ENCODE peak calls at places on chromosomes 4 and X, in nine cellular contexts. E is cardiac fibroblast, V is Peyer's patch, R is psoas muscle, Y is GM23338, B is HFF-Myc, C is body of pancreas, W is fibroblast of mammary gland, G is heart right ventricle. I is an unnamed sample.
A peak's percentile ranks its signal among the peaks of the same experiment; 100 is the strongest.

GRCh38 chrX:123731258-123731986 is 1.4 kb downstream of the THOC2 start:
- DNase-seq in E (peak; percentile 40), V (peak; percentile 40), R (no peak), Y (peak; percentile 18), B (no peak), C (no peak), W (peak; percentile 35), G (no peak), I (no peak)

GRCh38 chr4:106369456-106370060 is 980 bp upstream of the GIMD1 start:
- DNase-seq in E (peak; percentile 83), V (no peak), R (no peak), Y (peak; percentile 83), B (peak; percentile 75), C (peak; percentile 11), W (peak; percentile 88), G (peak; percentile 11), I (peak; percentile 33)

GRCh38 chrX:133402830-133403625 is 12.3 kb downstream of the GPC4 start:
- DNase-seq in E (no peak), V (no peak), R (no peak), Y (no peak), B (no peak), C (no peak), W (no peak), G (no peak), I (no peak)

GRCh38 chrX:130204647-130205046 is 32.9 kb downstream of the RAB33A start:
- DNase-seq in E (no peak), V (no peak), R (no peak), Y (no peak), B (no peak), C (no peak), W (no peak), G (no peak), I (no peak)

GRCh38 chr4:99624141-99624719 is 33.4 kb downstream of the C4orf54 start:
- DNase-seq in E (no peak), V (no peak), R (no peak), Y (peak; percentile 27), B (no peak), C (no peak), W (peak; percentile 4), G (no peak), I (peak; percentile 31)

GRCh38 chrX:3181846-3182245 is 140.6 kb downstream of the ARSF start:
- DNase-seq in E (no peak), V (no peak), R (no peak), Y (no peak), B (no peak), C (no peak), W (no peak), G (no peak), I (no peak)

GRCh38 chr4:44319129-44319528 is 129.5 kb downstream of the KCTD8 start:
- DNase-seq in E (no peak), V (no peak), R (no peak), Y (no peak), B (no peak), C (no peak), W (no peak), G (no peak), I (no peak)

GRCh38 chr4:185730387-185730786 is 81.6 kb downstream of the SORBS2 start:
- DNase-seq in E (peak; percentile 64), V (no peak), R (no peak), Y (peak; percentile 55), B (no peak), C (no peak), W (peak; percentile 50), G (no peak), I (no peak)

GRCh38 chrX:153688071-153688470 is 345 bp downstream of the SLC6A8 start:
- DNase-seq in E (no peak), V (no peak), R (peak; percentile 11), Y (no peak), B (no peak), C (no peak), W (no peak), G (no peak), I (no peak)

GRCh38 chr4:145525291-145525740 is 43.7 kb downstream of the SMAD1 start:
- DNase-seq in E (no peak), V (no peak), R (no peak), Y (no peak), B (no peak), C (no peak), W (peak; percentile 29), G (no peak), I (no peak)

GRCh38 chr4:77586953-77587383 is 18.7 kb upstream of the CXCL13 start:
- DNase-seq in E (peak; percentile 54), V (no peak), R (no peak), Y (no peak), B (no peak), C (no peak), W (peak; percentile 56), G (no peak), I (no peak)

DNA sequence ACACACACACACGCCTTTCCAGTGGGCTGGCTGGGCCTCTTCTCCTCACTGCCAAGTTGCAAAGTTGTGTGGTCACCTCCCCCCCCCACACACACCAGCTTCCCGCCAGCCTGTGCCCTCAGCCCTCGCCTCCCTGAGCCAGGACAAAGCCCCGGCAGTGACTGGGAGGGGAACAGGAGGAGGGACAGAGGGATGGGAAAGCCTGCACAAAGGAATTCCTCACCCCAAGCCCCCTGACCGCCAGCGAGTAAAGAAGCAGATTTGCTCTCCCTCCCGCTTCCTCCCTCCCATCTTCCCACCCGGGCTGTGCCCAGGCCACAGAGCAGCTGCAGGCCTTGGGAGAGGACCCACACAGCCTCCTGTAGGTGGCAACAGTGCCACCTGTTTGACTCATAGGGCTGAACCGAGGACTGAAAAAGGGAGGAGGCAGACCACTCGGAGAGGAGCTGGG is at the start of gene GDPD2:
- DNase-seq in E (peak; percentile 45), V (peak; percentile 63), R (no peak), Y (peak; percentile 77), B (no peak), C (peak; percentile 58), W (peak; percentile 7), G (no peak), I (no peak)
- TF ChIP-seq CTCF in E (no peak), V (peak; percentile 55), R (peak; percentile 6), Y (peak; percentile 34), B (peak; percentile 3), C (peak; percentile 45), W (no peak), G (no peak), I (peak; percentile 48)

GRCh38 chrX:33307954-33308353 is 96.6 kb upstream of the DMD start:
- DNase-seq in E (peak; percentile 22), V (no peak), R (no peak), Y (no peak), B (no peak), C (no peak), W (peak; percentile 57), G (no peak), I (no peak)
- H3K4me3 ChIP-seq in E (no peak overlapping the region), V (no peak overlapping the region), R (no peak overlapping the region), Y (no peak overlapping the region), B (no peak overlapping the region), C (no peak overlapping the region), W (no peak overlapping the region), G (no peak overlapping the region), I (no peak overlapping the region)

GRCh38 chr4:148874331-148874730 is 432.1 kb upstream of the NR3C2 start:
- DNase-seq in E (no peak), V (no peak), R (no peak), Y (no peak), B (no peak), C (no peak), W (no peak), G (no peak), I (no peak)
- TF ChIP-seq CTCF in E (no peak), V (peak; percentile 25), R (no peak), Y (no peak), B (no peak), C (no peak), W (no peak), G (no peak), I (peak; percentile 49)

GRCh38 chr4:101685126-101685525 is 105.4 kb upstream of the BANK1 start:
- DNase-seq in E (no peak), V (no peak), R (no peak), Y (no peak), B (no peak), C (no peak), W (no peak), G (no peak), I (no peak)
- H3K4me3 ChIP-seq in E (no peak overlapping the region), V (no peak overlapping the region), R (no peak overlapping the region), Y (no peak overlapping the region), B (no peak overlapping the region), C (no peak overlapping the region), W (no peak overlapping the region), G (no peak overlapping the region), I (no peak overlapping the region)

DNA sequence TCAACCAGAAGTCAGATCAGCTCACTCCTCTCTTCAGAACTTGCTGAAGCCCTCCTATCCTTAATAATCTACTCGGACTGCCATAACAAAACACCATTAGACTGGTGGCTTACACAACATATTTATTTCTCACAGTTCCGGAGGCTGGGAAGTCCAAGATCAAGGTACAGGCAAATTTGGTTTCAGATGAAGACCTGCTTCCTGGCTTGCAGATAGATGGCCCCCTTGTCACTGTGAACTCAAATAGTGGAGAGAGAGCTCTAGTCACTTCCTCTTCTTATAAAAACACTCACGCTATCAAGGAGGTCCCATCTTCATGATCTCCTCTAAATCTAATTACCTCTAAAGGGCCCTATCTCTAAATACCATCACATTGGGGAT is 125.1 kb downstream of the CAMK2D start:
- DNase-seq in E (no peak), V (no peak), R (no peak), Y (peak; percentile 21), B (no peak), C (no peak), W (no peak), G (no peak), I (no peak)
- TF ChIP-seq CTCF in E (no peak), V (peak; percentile 24), R (no peak), Y (no peak), B (no peak), C (no peak), W (no peak), G (no peak), I (no peak)